ENCODE peak calls at places on chromosomes 6 and 20, in ten cellular contexts. L is left lobe of liver; C is left lung; Q is activated naive CD8-positive, alpha-beta T cell treated with anti-CD3 and anti-CD28 coated beads, Interleukin-2, amount 10 ng/mL, durations not matched to agents 7 days and 5 days; B is sciatic nerve; S is activated T-helper 17 cell treated with anti-CD3 and anti-CD28 coated beads, Interleukin-2, amount 50 U/mL, for 72 hours; F is heart left ventricle; V is activated T-cell treated with anti-CD3 and anti-CD28 coated beads, Interleukin-2, amount 50 U/mL, for 72 hours; G is lower lobe of right lung; U is left ventricle myocardium superior. P is an unnamed sample.

GRCh38 chr6:71123051-71123450 is 165.6 kb upstream of the OGFRL1 start:
- ATAC-seq in L (no peak), C (no peak), Q (no peak), B (no peak), S (no peak), F (no peak), V (no peak), G (no peak), U (no peak), P (no peak)

GRCh38 chr20:24950128-24950835 is 1.2 kb downstream of the CST7 start:
- ATAC-seq in L (no peak), C (no peak), Q (no peak), B (peak), S (no peak), F (no peak), V (no peak), G (peak), U (no peak), P (peak)

GRCh38 chr6:16229710-16230109 is 8.7 kb upstream of the GMPR start:
- ATAC-seq in L (peak), C (peak), Q (no peak), B (peak), S (no peak), F (no peak), V (no peak), G (no peak), U (peak), P (peak)

GRCh38 chr6:2949536-2950083 is 21.8 kb downstream of the SERPINB6 start:
- ATAC-seq in L (no peak), C (no peak), Q (no peak), B (no peak), S (no peak), F (peak), V (no peak), G (no peak), U (peak), P (no peak)

GRCh38 chr20:38726849-38727601 is 2.7 kb downstream of the SLC32A1 start:
- ATAC-seq in L (no peak), C (no peak), Q (no peak), B (no peak), S (no peak), F (peak), V (peak), G (no peak), U (no peak), P (no peak)

GRCh38 chr20:7147220-7147601 is 379.7 kb downstream of the BMP2 start:
- ATAC-seq in L (peak), C (no peak), Q (no peak), B (peak), S (no peak), F (no peak), V (no peak), G (no peak), U (peak), P (no peak)

GRCh38 chr6:24694198-24694597 is 24.8 kb downstream of the C6orf62 start:
- ATAC-seq in L (peak), C (no peak), Q (no peak), B (no peak), S (no peak), F (no peak), V (no peak), G (no peak), U (no peak), P (no peak)

GRCh38 chr6:53643481-53643965 is 22.0 kb downstream of the KLHL31 start:
- ATAC-seq in L (peak), C (no peak), Q (no peak), B (no peak), S (no peak), F (peak), V (no peak), G (no peak), U (peak), P (no peak)

GRCh38 chr20:10715035-10715434 is 41.2 kb upstream of the JAG1 start:
- ATAC-seq in L (no peak), C (no peak), Q (no peak), B (no peak), S (no peak), F (no peak), V (no peak), G (no peak), U (no peak), P (peak)

GRCh38 chr6:141290871-141291270 is 841.9 kb upstream of the GJE1 start:
- ATAC-seq in L (no peak), C (no peak), Q (no peak), B (no peak), S (no peak), F (no peak), V (no peak), G (no peak), U (no peak), P (peak)

GRCh38 chr6:44203955-44204354 is 12.8 kb upstream of the MYMX start:
- ATAC-seq in L (no peak), C (no peak), Q (no peak), B (no peak), S (no peak), F (no peak), V (no peak), G (no peak), U (no peak), P (no peak)

GRCh38 chr6:36967757-36968156 is 13.2 kb downstream of the PI16 start:
- ATAC-seq in L (no peak), C (no peak), Q (no peak), B (no peak), S (no peak), F (no peak), V (no peak), G (no peak), U (no peak), P (no peak)

GRCh38 chr6:62043079-62043478 is 242.9 kb downstream of the KHDRBS2 start:
- ATAC-seq in L (no peak), C (no peak), Q (no peak), B (no peak), S (no peak), F (no peak), V (no peak), G (no peak), U (no peak), P (no peak)

GRCh38 chr20:32040142-32040953 is 11.7 kb upstream of the HCK start:
- ATAC-seq in L (peak), C (peak), Q (no peak), B (peak), S (no peak), F (peak), V (no peak), G (peak), U (peak), P (no peak)

GRCh38 chr20:22352019-22352418 is 232.4 kb downstream of the FOXA2 start:
- ATAC-seq in L (no peak), C (no peak), Q (no peak), B (no peak), S (no peak), F (no peak), V (no peak), G (no peak), U (no peak), P (no peak)

GRCh38 chr6:13590574-13591153 is 16.3 kb downstream of the SIRT5 start:
- ATAC-seq in L (no peak), C (no peak), Q (no peak), B (no peak), S (no peak), F (no peak), V (no peak), G (no peak), U (no peak), P (no peak)

GRCh38 chr20:54062812-54063280 is 7.5 kb downstream of the BCAS1 start:
- ATAC-seq in L (peak), C (peak), Q (peak), B (peak), S (peak), F (no peak), V (no peak), G (no peak), U (peak), P (peak)

GRCh38 chr6:1608222-1608975 is 1.3 kb upstream of the FOXC1 start:
- ATAC-seq in L (no peak), C (no peak), Q (no peak), B (no peak), S (no peak), F (no peak), V (no peak), G (no peak), U (no peak), P (no peak)

GRCh38 chr6:89986650-89987074 is 92.4 kb downstream of the GJA10 start:
- ATAC-seq in L (no peak), C (no peak), Q (no peak), B (no peak), S (peak), F (no peak), V (peak), G (no peak), U (no peak), P (no peak)